ENCODE peak calls at places on chromosomes 16 and 17, in eight cellular contexts. B, R, X, K, W, V, S and T are unnamed samples.

GRCh38 chr16:35598696-35599332 is 2139.4 kb downstream of the TP53TG3F start:
- DNase-seq in B (no peak), R (no peak), X (no peak), K (no peak), W (no peak), V (peak; percentile 12), S (no peak), T (no peak)

GRCh38 chr17:47172698-47173565 is 16.2 kb downstream of the CDC27 start:
- DNase-seq in B (no peak), R (no peak), X (no peak), K (no peak), W (no peak), V (no peak), S (no peak), T (no peak)

GRCh38 chr16:83959621-83960434 is 6.8 kb downstream of the OSGIN1 start:
- DNase-seq in B (no peak), R (no peak), X (peak; percentile 48), K (no peak), W (no peak), V (no peak), S (no peak), T (no peak)

GRCh38 chr17:41067281-41067680 is 1.6 kb upstream of the KRTAP2-4 start:
- DNase-seq in B (peak; percentile 95), R (no peak), X (no peak), K (no peak), W (peak; percentile 73), V (no peak), S (no peak), T (peak; percentile 63)

GRCh38 chr17:55456307-55457240 is 34.9 kb upstream of the MMD start:
- DNase-seq in B (peak; percentile 63), R (no peak), X (no peak), K (no peak), W (no peak), V (no peak), S (no peak), T (no peak)

GRCh38 chr16:67965668-67966548 is 2.5 kb downstream of the SLC12A4 start:
- DNase-seq in B (no peak), R (no peak), X (no peak), K (no peak), W (no peak), V (no peak), S (no peak), T (no peak)

GRCh38 chr16:28538733-28539596 is at the start of gene NUPR1:
- DNase-seq in B (peak; percentile 99), R (no peak), X (peak; percentile 93), K (no peak), W (peak; percentile 97), V (no peak), S (peak; percentile 87), T (peak; percentile 98)

GRCh38 chr17:68356520-68356919 is 65.2 kb downstream of the ARSG start:
- DNase-seq in B (no peak), R (no peak), X (no peak), K (no peak), W (no peak), V (peak; percentile 75), S (no peak), T (no peak)

GRCh38 chr16:84281077-84281476 is 13.6 kb upstream of the WFDC1 start:
- DNase-seq in B (no peak), R (no peak), X (no peak), K (no peak), W (peak; percentile 9), V (peak; percentile 53), S (no peak), T (no peak)

GRCh38 chr16:4633910-4634635 is 9.4 kb downstream of the MGRN1 start:
- DNase-seq in B (no peak), R (no peak), X (no peak), K (no peak), W (no peak), V (no peak), S (no peak), T (no peak)

GRCh38 chr17:72588961-72589360 is 468.1 kb downstream of the SOX9 start:
- DNase-seq in B (no peak), R (no peak), X (no peak), K (no peak), W (peak; percentile 89), V (peak; percentile 75), S (peak; percentile 85), T (no peak)

GRCh38 chr16:60788631-60789030 is 1247.6 kb downstream of the CDH8 start:
- DNase-seq in B (no peak), R (no peak), X (no peak), K (no peak), W (no peak), V (no peak), S (no peak), T (no peak)

GRCh38 chr17:53796642-53797041 is 26.1 kb upstream of the KIF2B start:
- DNase-seq in B (no peak), R (no peak), X (no peak), K (no peak), W (no peak), V (no peak), S (no peak), T (no peak)

GRCh38 chr17:82687375-82687861 is 11.1 kb downstream of the RAB40B start:
- DNase-seq in B (peak; percentile 23), R (no peak), X (no peak), K (no peak), W (peak; percentile 15), V (no peak), S (no peak), T (no peak)

GRCh38 chr16:88472637-88473205 is 19.6 kb downstream of the ZFPM1 start:
- DNase-seq in B (peak; percentile 17), R (no peak), X (peak; percentile 34), K (no peak), W (no peak), V (no peak), S (no peak), T (no peak)

DNA sequence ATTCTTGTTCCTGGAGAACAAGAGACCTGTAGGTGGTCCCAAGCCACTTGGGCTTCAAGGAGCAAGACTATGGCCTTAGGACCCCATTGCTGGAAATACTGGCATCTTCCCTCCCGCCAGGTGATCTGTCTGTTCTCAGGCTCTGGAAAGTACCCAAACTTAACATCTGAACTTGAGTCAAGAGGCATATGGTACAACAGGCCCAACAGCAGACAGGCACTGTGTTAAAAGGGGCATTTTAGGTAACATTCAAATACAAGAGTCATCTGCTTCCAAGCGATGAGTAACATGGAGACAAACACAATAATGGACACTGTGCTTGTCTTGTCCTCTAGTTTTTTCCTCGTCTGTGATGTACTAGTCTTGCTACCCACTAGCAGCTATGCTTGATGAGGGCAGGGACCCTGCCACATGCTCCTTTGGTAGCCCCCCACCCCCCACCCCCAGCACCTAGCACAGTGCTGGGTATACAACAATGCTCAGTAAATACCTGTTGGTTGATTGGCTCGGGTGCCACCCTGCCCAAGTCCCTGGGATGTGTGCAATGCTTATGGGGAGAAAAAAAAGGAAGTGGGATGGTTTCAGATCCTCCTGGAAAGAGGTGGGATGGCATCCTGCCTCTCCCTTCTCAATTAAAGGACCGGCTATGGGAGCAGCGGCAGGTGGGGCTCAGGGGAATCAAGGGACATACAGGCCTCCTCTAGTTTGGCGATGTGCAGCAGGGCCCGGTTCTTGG is 19.4 kb downstream of the CSF3 start:
- DNase-seq in B (no peak), R (no peak), X (no peak), K (no peak), W (no peak), V (no peak), S (no peak), T (no peak)
- TF ChIP-seq CTCF in B (no peak), R (no peak), X (no peak), K (no peak), W (no peak), V (no peak), S (no peak), T (no peak)

GRCh38 chr17:7445011-7445927 is at the start of gene CHRNB1:
- DNase-seq in B (peak; percentile 69), R (peak; percentile 84), X (peak; percentile 88), K (peak; percentile 79), W (peak; percentile 27), V (peak; percentile 35), S (peak; percentile 96), T (no peak)
- TF ChIP-seq CTCF in B (no peak), R (no peak), X (peak; percentile 36), K (no peak), W (no peak), V (no peak), S (no peak), T (no peak)

DNA sequence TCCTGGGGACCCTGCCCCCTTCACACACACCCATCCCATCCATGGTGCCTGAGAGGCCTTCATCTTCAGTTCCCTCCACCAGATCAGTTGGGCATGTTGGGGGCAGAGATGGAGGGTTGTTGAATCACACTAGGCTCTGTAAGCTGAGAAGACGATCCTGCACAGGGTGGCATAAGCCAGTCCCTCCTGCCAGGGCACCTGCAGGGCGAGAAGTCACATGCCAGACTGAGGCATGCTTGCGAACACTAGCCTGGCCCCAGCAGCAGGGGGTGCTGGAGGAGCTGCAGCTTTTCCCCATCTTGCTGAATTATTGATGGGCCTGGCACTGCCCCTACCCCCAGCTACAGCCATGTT is 6.1 kb upstream of the TBX2 start:
- DNase-seq in B (peak; percentile 50), R (peak; percentile 13), X (no peak), K (no peak), W (peak; percentile 18), V (no peak), S (peak; percentile 56), T (no peak)
- TF ChIP-seq CTCF in B (peak; percentile 32), R (no peak), X (no peak), K (no peak), W (peak; percentile 43), V (no peak), S (no peak), T (peak; percentile 14)

GRCh38 chr17:56497132-56497531 is 96.4 kb upstream of the NOG start:
- DNase-seq in B (no peak), R (no peak), X (no peak), K (no peak), W (no peak), V (no peak), S (no peak), T (no peak)

GRCh38 chr17:56505154-56505756 is 88.2 kb upstream of the NOG start:
- DNase-seq in B (no peak), R (no peak), X (no peak), K (no peak), W (no peak), V (no peak), S (no peak), T (no peak)

GRCh38 chr17:56502120-56502519 is 91.4 kb upstream of the NOG start:
- DNase-seq in B (no peak), R (no peak), X (no peak), K (no peak), W (no peak), V (no peak), S (no peak), T (no peak)

DNA sequence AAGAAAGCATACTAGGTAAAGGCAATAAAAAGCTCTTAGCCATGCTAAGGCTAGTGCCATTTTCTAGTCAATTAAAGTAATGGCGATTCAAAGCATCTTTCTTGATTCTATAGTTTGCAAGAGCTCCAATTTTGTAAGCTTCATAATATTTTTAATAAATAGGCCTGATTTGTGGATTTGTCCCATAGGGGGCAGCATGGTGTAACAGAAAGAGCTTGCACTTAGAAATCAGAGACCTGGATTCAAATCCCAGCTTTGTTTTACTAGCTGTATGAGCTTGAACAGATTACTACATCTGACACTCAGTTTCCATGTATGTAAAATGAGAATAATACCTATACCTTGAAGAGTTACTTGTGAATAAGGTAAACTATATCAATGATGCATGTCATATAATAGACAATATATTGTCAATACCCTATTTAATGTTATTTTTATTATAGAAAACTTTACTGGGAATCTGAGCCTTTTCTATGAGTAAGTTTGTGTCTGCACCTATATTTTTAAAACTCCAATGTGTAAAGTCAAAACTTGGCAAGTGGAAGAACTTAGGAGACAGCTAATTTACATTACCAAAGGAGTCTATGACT is 93.6 kb upstream of the NOG start:
- DNase-seq in B (peak; percentile 24), R (no peak), X (no peak), K (peak; percentile 26), W (peak; percentile 37), V (peak; percentile 38), S (no peak), T (no peak)
- TF ChIP-seq CTCF in B (peak; percentile 31), R (peak; percentile 62), X (peak; percentile 57), K (peak; percentile 71), W (peak; percentile 54), V (peak; percentile 28), S (peak; percentile 44), T (peak; percentile 28)